ENCODE peak calls at places on chromosome X, in four cellular contexts. I is K562, A is GM12878, G is HepG2. D is an unnamed sample.

GRCh38 chrX:38462257-38462656 is 99.1 kb upstream of the TSPAN7 start:
- DNase-seq in I (no peak), A (no peak), G (no peak), D (no peak)

GRCh38 chrX:3119376-3119775 is 78.1 kb downstream of the ARSF start:
- DNase-seq in I (no peak), A (no peak), G (no peak), D (no peak)

GRCh38 chrX:154348114-154348531 is 26.3 kb downstream of the FLNA start:
- DNase-seq in I (no peak), A (no peak), G (no peak), D (no peak)

GRCh38 chrX:97743014-97743413 is 859.3 kb downstream of the RPA4 start:
- DNase-seq in I (no peak), A (no peak), G (no peak), D (no peak)

GRCh38 chrX:39133971-39134370 is 332.7 kb downstream of the MID1IP1 start:
- DNase-seq in I (no peak), A (no peak), G (no peak), D (no peak)

GRCh38 chrX:9539611-9540387 is 74.9 kb downstream of the TBL1X start:
- DNase-seq in I (no peak), A (no peak), G (no peak), D (no peak)

GRCh38 chrX:115939070-115939469 is 231.5 kb upstream of the AGTR2 start:
- DNase-seq in I (no peak), A (peak), G (no peak), D (no peak)

GRCh38 chrX:136154998-136155397 is 7.7 kb downstream of the FHL1 start:
- DNase-seq in I (no peak), A (no peak), G (no peak), D (no peak)

GRCh38 chrX:77785400-77785745 is 643 bp downstream of the ATRX start:
- DNase-seq in I (peak), A (no peak), G (no peak), D (peak)
- TF ChIP-seq FOXK2 in I (no peak), A (no peak), G (no peak), D (no peak)

DNA sequence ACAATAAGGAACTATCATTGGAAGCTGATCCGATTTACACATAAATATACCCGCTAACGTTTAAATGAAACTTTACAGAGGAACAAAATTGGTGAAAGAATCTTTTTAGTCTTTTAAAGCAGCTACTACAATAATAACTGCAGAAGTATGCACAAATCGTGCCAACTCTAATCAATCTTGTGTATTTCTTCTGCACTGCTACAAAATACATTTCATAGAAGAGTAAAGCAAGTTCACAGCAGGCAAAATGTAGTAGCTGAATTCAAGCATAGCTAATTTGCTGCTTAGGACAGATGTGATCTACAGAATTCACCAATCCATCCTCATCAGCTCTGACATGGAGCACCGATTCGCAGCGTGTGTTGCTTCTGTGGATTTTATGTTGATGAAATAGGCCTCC is 367.2 kb upstream of the FGF13 start:
- DNase-seq in I (no peak), A (no peak), G (no peak), D (no peak)
- TF ChIP-seq FOXK2 in I (no peak), A (no peak), G (no peak), D (no peak)

GRCh38 chrX:24023972-24024664 is 2.9 kb downstream of the KLHL15 start:
- DNase-seq in I (no peak), A (no peak), G (no peak), D (no peak)
- TF ChIP-seq FOXK2 in I (no peak), A (no peak), G (no peak), D (no peak)

GRCh38 chrX:25344191-25344936 is 328.6 kb upstream of the ARX start:
- DNase-seq in I (no peak), A (no peak), G (no peak), D (no peak)
- TF ChIP-seq FOXK2 in I (no peak), A (no peak), G (no peak), D (no peak)

GRCh38 chrX:29491659-29492058 is 723.7 kb upstream of the MAGEB2 start:
- DNase-seq in I (no peak), A (no peak), G (no peak), D (no peak)

GRCh38 chrX:29487714-29488113 is 727.6 kb upstream of the MAGEB2 start:
- DNase-seq in I (no peak), A (no peak), G (no peak), D (no peak)

GRCh38 chrX:29487214-29487613 is 728.1 kb upstream of the MAGEB2 start:
- DNase-seq in I (no peak), A (no peak), G (no peak), D (no peak)

GRCh38 chrX:29490606-29491005 is 724.8 kb upstream of the MAGEB2 start:
- DNase-seq in I (no peak), A (no peak), G (no peak), D (no peak)

DNA sequence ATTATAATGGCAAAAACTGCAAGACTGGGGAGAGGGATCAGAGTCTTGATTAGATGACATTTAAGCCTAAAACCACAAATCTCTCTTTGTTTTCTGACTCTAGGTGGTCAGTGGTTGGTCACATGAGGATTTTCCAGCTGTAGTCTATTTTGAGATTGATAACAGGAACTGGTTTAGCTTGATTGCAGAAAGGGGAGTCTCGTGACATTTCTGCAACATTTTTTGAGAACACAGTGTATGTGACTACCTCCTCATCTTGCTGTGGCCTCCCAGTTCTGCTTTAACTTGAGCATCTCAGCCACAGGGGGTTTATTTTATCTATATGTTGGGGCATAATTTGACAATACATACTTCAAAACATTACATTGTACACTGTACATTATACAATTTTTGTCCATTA is 726.4 kb upstream of the MAGEB2 start:
- DNase-seq in I (no peak), A (peak), G (no peak), D (no peak)
- TF ChIP-seq FOXK2 in I (no peak), A (no peak), G (no peak), D (no peak)

GRCh38 chrX:11770320-11770719 is 12.3 kb downstream of the MSL3 start:
- DNase-seq in I (peak), A (peak), G (peak), D (peak)
- TF ChIP-seq FOXK2 in I (no peak), A (no peak), G (no peak), D (no peak)

GRCh38 chrX:130091976-130092522 is 18.2 kb downstream of the ELF4 start:
- DNase-seq in I (peak), A (peak), G (peak), D (no peak)
- TF ChIP-seq FOXK2 in I (no peak), A (no peak), G (no peak), D (no peak)

DNA sequence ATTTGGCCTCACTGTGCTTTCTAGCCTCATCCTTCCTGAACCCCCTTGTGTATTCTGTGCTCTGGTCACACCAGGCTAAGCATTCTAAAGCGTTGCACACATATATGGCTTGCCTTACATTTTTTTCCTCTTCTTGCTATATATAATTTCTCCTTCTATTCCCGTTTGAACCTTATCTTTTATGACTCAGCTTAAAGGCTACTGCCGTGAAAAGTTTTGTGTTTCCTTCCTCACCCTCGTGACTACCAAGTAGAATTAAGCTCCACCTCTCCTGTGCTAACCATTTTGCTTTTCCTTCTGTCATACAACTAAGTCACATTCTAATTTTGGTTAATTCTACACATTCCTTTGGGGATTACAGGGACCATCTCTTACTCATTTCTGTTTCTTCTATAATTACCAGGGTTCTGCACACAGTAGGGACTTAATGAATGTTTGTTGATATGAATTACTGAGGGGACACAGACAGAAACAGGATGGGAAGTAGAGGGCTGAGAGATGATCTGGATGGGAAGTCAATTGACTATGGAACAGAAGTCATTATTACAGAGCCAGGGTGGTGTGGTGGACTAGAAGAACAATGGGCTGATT is 67.1 kb downstream of the DOCK11 start:
- DNase-seq in I (peak), A (no peak), G (no peak), D (no peak)
- TF ChIP-seq FOXK2 in I (no peak), A (no peak), G (no peak), D (no peak)